ENCODE peak calls at places on chromosome 1, in five cellular contexts. One of them, this sample, is unnamed.

GRCh38 chr1:111516008-111516535 is 12.6 kb upstream of the ADORA3 start:
- DNase-seq in GM12878: no peak
- DNase-seq in HCT116: no peak
- DNase-seq in SK-N-SH: no peak
- DNase-seq in H1: peak; percentile 17
- DNase-seq in this sample: no peak

GRCh38 chr1:61081637-61082335 is 575 bp upstream of the NFIA start:
- DNase-seq in GM12878: no peak
- DNase-seq in HCT116: no peak
- DNase-seq in SK-N-SH: peak; percentile 40
- DNase-seq in H1: no peak
- DNase-seq in this sample: peak; percentile 83

GRCh38 chr1:229035054-229035747 is 235.7 kb upstream of the RAB4A start:
- DNase-seq in GM12878: peak; percentile 66
- DNase-seq in HCT116: no peak
- DNase-seq in SK-N-SH: no peak
- DNase-seq in H1: no peak
- DNase-seq in this sample: no peak

GRCh38 chr1:19088717-19089442 is 121.2 kb downstream of the UBR4 start:
- DNase-seq in GM12878: peak; percentile 15
- DNase-seq in HCT116: no peak
- DNase-seq in SK-N-SH: no peak
- DNase-seq in H1: no peak
- DNase-seq in this sample: no peak

GRCh38 chr1:178382372-178382771 is 114.4 kb downstream of the CLEC20A start:
- DNase-seq in GM12878: no peak
- DNase-seq in HCT116: no peak
- DNase-seq in SK-N-SH: no peak
- DNase-seq in H1: no peak
- DNase-seq in this sample: no peak

GRCh38 chr1:161905269-161905884 is 118.3 kb downstream of the OLFML2B start:
- DNase-seq in GM12878: no peak
- DNase-seq in HCT116: peak; percentile 31
- DNase-seq in SK-N-SH: peak; percentile 38
- DNase-seq in H1: no peak
- DNase-seq in this sample: peak; percentile 32

GRCh38 chr1:112836642-112837041 is 119.4 kb downstream of the SLC16A1 start:
- DNase-seq in GM12878: no peak
- DNase-seq in HCT116: no peak
- DNase-seq in SK-N-SH: no peak
- DNase-seq in H1: no peak
- DNase-seq in this sample: no peak

GRCh38 chr1:234771642-234772344 is 161.8 kb upstream of the IRF2BP2 start:
- DNase-seq in GM12878: no peak
- DNase-seq in HCT116: no peak
- DNase-seq in SK-N-SH: no peak
- DNase-seq in H1: no peak
- DNase-seq in this sample: no peak

GRCh38 chr1:197686702-197687355 is 88.5 kb downstream of the DENND1B start:
- DNase-seq in GM12878: no peak
- DNase-seq in HCT116: no peak
- DNase-seq in SK-N-SH: no peak
- DNase-seq in H1: no peak
- DNase-seq in this sample: no peak

GRCh38 chr1:77900687-77901293 is 12.4 kb downstream of the NEXN start:
- DNase-seq in GM12878: peak; percentile 11
- DNase-seq in HCT116: peak; percentile 53
- DNase-seq in SK-N-SH: peak; percentile 43
- DNase-seq in H1: peak; percentile 21
- DNase-seq in this sample: peak; percentile 18

GRCh38 chr1:157315544-157315943 is 177.3 kb upstream of the ETV3 start:
- DNase-seq in GM12878: no peak
- DNase-seq in HCT116: no peak
- DNase-seq in SK-N-SH: no peak
- DNase-seq in H1: no peak
- DNase-seq in this sample: no peak

GRCh38 chr1:227952374-227953021 is 4.8 kb upstream of the WNT9A start:
- DNase-seq in GM12878: no peak
- DNase-seq in HCT116: no peak
- DNase-seq in SK-N-SH: peak; percentile 25
- DNase-seq in H1: no peak
- DNase-seq in this sample: no peak

GRCh38 chr1:162361349-162361748 is 15.3 kb downstream of the SPATA46 start:
- DNase-seq in GM12878: no peak
- DNase-seq in HCT116: no peak
- DNase-seq in SK-N-SH: no peak
- DNase-seq in H1: no peak
- DNase-seq in this sample: no peak

GRCh38 chr1:70863256-70863655 is 184.4 kb downstream of the PTGER3 start:
- DNase-seq in GM12878: no peak
- DNase-seq in HCT116: no peak
- DNase-seq in SK-N-SH: no peak
- DNase-seq in H1: no peak
- DNase-seq in this sample: no peak

GRCh38 chr1:2821373-2821955 is 20.0 kb upstream of the TTC34 start:
- DNase-seq in GM12878: no peak
- DNase-seq in HCT116: no peak
- DNase-seq in SK-N-SH: no peak
- DNase-seq in H1: no peak
- DNase-seq in this sample: no peak

GRCh38 chr1:2821970-2822620 is 20.6 kb upstream of the TTC34 start:
- DNase-seq in GM12878: no peak
- DNase-seq in HCT116: no peak
- DNase-seq in SK-N-SH: peak; percentile 82
- DNase-seq in H1: no peak
- DNase-seq in this sample: peak; percentile 64

GRCh38 chr1:2819429-2819828 is 17.9 kb upstream of the TTC34 start:
- DNase-seq in GM12878: no peak
- DNase-seq in HCT116: no peak
- DNase-seq in SK-N-SH: no peak
- DNase-seq in H1: no peak
- DNase-seq in this sample: no peak

GRCh38 chr1:2819831-2820730 is 18.6 kb upstream of the TTC34 start:
- DNase-seq in GM12878: no peak
- DNase-seq in HCT116: no peak
- DNase-seq in SK-N-SH: no peak
- DNase-seq in H1: no peak
- DNase-seq in this sample: no peak

GRCh38 chr1:2820731-2821372 is 19.4 kb upstream of the TTC34 start:
- DNase-seq in GM12878: no peak
- DNase-seq in HCT116: no peak
- DNase-seq in SK-N-SH: no peak
- DNase-seq in H1: no peak
- DNase-seq in this sample: no peak
- TF ChIP-seq JUND in GM12878: no peak
- TF ChIP-seq JUND in HCT116: no peak
- TF ChIP-seq JUND in SK-N-SH: no peak
- TF ChIP-seq JUND in H1: no peak
- TF ChIP-seq JUND in this sample: no peak

GRCh38 chr1:58628987-58629598 is 52.0 kb upstream of the TACSTD2 start:
- DNase-seq in GM12878: no peak
- DNase-seq in HCT116: no peak
- DNase-seq in SK-N-SH: no peak
- DNase-seq in H1: no peak
- DNase-seq in this sample: no peak
- TF ChIP-seq JUND in GM12878: no peak
- TF ChIP-seq JUND in HCT116: no peak
- TF ChIP-seq JUND in SK-N-SH: peak; percentile 77
- TF ChIP-seq JUND in H1: no peak
- TF ChIP-seq JUND in this sample: no peak

GRCh38 chr1:151132676-151133338 is 13.6 kb downstream of the SEMA6C start:
- DNase-seq in GM12878: no peak
- DNase-seq in HCT116: no peak
- DNase-seq in SK-N-SH: peak; percentile 37
- DNase-seq in H1: no peak
- DNase-seq in this sample: no peak

GRCh38 chr1:151131832-151132675 is 14.4 kb downstream of the SEMA6C start:
- DNase-seq in GM12878: no peak
- DNase-seq in HCT116: no peak
- DNase-seq in SK-N-SH: peak; percentile 23
- DNase-seq in H1: no peak
- DNase-seq in this sample: no peak

GRCh38 chr1:151134396-151134795 is 12.0 kb downstream of the SEMA6C start:
- DNase-seq in GM12878: no peak
- DNase-seq in HCT116: no peak
- DNase-seq in SK-N-SH: no peak
- DNase-seq in H1: no peak
- DNase-seq in this sample: no peak

GRCh38 chr1:151134991-151135390 is 11.4 kb downstream of the SEMA6C start:
- DNase-seq in GM12878: no peak
- DNase-seq in HCT116: no peak
- DNase-seq in SK-N-SH: no peak
- DNase-seq in H1: no peak
- DNase-seq in this sample: no peak

GRCh38 chr1:151133339-151133761 is 13.1 kb downstream of the SEMA6C start:
- DNase-seq in GM12878: no peak
- DNase-seq in HCT116: no peak
- DNase-seq in SK-N-SH: peak; percentile 18
- DNase-seq in H1: no peak
- DNase-seq in this sample: no peak
- TF ChIP-seq JUND in GM12878: no peak
- TF ChIP-seq JUND in HCT116: no peak
- TF ChIP-seq JUND in SK-N-SH: no peak
- TF ChIP-seq JUND in H1: peak; percentile 19
- TF ChIP-seq JUND in this sample: no peak

DNA sequence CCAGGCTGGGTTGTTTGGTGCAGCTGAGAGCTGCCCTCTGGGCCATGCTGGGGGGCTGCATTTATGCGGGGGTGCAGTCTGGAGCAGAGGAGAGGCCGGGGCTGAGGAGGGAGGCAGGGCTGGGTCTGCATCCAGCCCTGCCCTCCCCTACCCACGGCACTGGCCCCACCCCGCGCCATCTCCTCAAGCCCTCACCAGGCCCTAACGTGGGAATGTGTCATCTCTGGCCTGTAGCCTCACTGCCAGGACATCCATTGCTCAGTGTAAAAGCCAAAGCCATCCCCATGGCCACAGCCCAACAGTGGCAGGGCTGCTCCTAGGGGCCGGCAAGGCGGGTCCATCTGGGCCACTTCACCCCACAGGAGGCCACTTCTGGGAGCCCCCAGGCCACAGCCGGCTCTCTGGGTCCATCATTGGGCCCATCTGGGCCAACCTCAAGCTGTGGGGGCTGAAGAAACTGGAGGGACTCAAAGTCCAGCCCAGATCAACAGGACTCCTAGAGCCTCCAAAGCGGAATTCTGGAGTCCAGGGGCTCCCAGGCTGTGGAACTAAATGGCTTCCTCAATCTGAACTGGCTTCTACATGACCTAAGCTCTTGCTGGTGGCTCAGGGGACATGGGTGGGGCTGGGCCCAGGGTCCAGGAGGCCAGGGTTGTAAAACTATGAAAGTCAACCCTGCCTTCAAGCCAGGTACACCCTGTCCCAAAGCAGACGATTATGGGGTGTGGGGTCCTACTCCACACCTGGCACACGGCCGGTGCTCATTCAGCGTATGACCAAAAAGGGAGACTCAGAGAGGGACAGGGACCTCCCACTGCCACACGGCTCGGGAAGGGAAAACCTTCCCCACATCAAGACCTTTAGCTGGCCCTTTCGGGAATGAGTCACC is 32.6 kb downstream of the RUNX3 start:
- DNase-seq in GM12878: no peak
- DNase-seq in HCT116: no peak
- DNase-seq in SK-N-SH: peak; percentile 14
- DNase-seq in H1: no peak
- DNase-seq in this sample: no peak
- TF ChIP-seq JUND in GM12878: no peak
- TF ChIP-seq JUND in HCT116: no peak
- TF ChIP-seq JUND in SK-N-SH: no peak
- TF ChIP-seq JUND in H1: no peak
- TF ChIP-seq JUND in this sample: no peak

GRCh38 chr1:27343639-27344025 is 1.8 kb downstream of the SYTL1 start:
- DNase-seq in GM12878: no peak
- DNase-seq in HCT116: no peak
- DNase-seq in SK-N-SH: no peak
- DNase-seq in H1: no peak
- DNase-seq in this sample: no peak
- TF ChIP-seq JUND in GM12878: no peak
- TF ChIP-seq JUND in HCT116: no peak
- TF ChIP-seq JUND in SK-N-SH: no peak
- TF ChIP-seq JUND in H1: no peak
- TF ChIP-seq JUND in this sample: no peak

GRCh38 chr1:89974701-89975470 is 20.0 kb upstream of the ZNF326 start:
- DNase-seq in GM12878: no peak
- DNase-seq in HCT116: no peak
- DNase-seq in SK-N-SH: no peak
- DNase-seq in H1: no peak
- DNase-seq in this sample: no peak
- TF ChIP-seq JUND in GM12878: no peak
- TF ChIP-seq JUND in HCT116: no peak
- TF ChIP-seq JUND in SK-N-SH: no peak
- TF ChIP-seq JUND in H1: no peak
- TF ChIP-seq JUND in this sample: no peak

GRCh38 chr1:109091196-109092193 is 931 bp downstream of the TMEM167B start:
- DNase-seq in GM12878: no peak
- DNase-seq in HCT116: no peak
- DNase-seq in SK-N-SH: peak; percentile 67
- DNase-seq in H1: no peak
- DNase-seq in this sample: no peak
- TF ChIP-seq JUND in GM12878: no peak
- TF ChIP-seq JUND in HCT116: no peak
- TF ChIP-seq JUND in SK-N-SH: no peak
- TF ChIP-seq JUND in H1: no peak
- TF ChIP-seq JUND in this sample: no peak

This sample was measured in T47D.